ENCODE peak calls at places on chromosome 18, in seven cellular contexts. W is lower leg skin; D is neural crest cell; X is CD4-positive, alpha-beta memory T cell; P is GM23338; F is CD4-positive, alpha-beta T cell; Y is ovary. I is an unnamed sample.

GRCh38 chr18:939958-940357 is 35.3 kb downstream of the ADCYAP1 start:
- DNase-seq in D (no peak), X (no peak), F (no peak), W (no peak), Y (no peak), P (no peak), I (no peak)

GRCh38 chr18:11673560-11673959 is 15.5 kb upstream of the GNAL start:
- DNase-seq in F (no peak), D (no peak), P (no peak), X (no peak), W (no peak), Y (no peak), I (no peak)

GRCh38 chr18:66632771-66633170 is 28.9 kb upstream of the CDH19 start:
- DNase-seq in P (no peak), X (no peak), Y (no peak), W (no peak), F (no peak), D (no peak), I (no peak)

GRCh38 chr18:11695736-11696135 is 6.7 kb downstream of the GNAL start:
- DNase-seq in P (no peak), Y (no peak), X (no peak), D (no peak), W (no peak), F (no peak), I (no peak)

GRCh38 chr18:13688191-13689136 is 37.9 kb downstream of the FAM210A start:
- DNase-seq in Y (no peak), X (no peak), W (no peak), D (no peak), P (no peak), F (no peak), I (no peak)

GRCh38 chr18:70464343-70465114 is 175.7 kb downstream of the SOCS6 start:
- DNase-seq in D (peak; percentile 60), P (peak; percentile 80), W (peak; percentile 35), F (peak; percentile 17), X (peak; percentile 8), Y (peak; percentile 58), I (peak; percentile 81)

GRCh38 chr18:73099759-73100158 is 232.0 kb upstream of the NETO1 start:
- DNase-seq in D (no peak), W (no peak), X (no peak), P (no peak), Y (no peak), F (no peak), I (no peak)

GRCh38 chr18:27803957-27804356 is 373.0 kb downstream of the CDH2 start:
- DNase-seq in X (no peak), W (no peak), D (no peak), P (no peak), F (no peak), Y (no peak), I (no peak)

GRCh38 chr18:26943906-26944305 is 78.4 kb upstream of the AQP4 start:
- DNase-seq in X (no peak), F (no peak), Y (no peak), P (no peak), W (no peak), D (no peak), I (no peak)

GRCh38 chr18:2681993-2682603 is 26.6 kb downstream of the SMCHD1 start:
- DNase-seq in X (peak; percentile 26), D (no peak), W (no peak), F (no peak), P (no peak), Y (no peak), I (no peak)

GRCh38 chr18:51123481-51123880 is 74.0 kb downstream of the MEX3C start:
- DNase-seq in F (no peak), W (no peak), D (no peak), X (no peak), Y (no peak), P (no peak), I (no peak)

GRCh38 chr18:79687806-79688205 is 8.2 kb downstream of the CTDP1 start:
- DNase-seq in W (no peak), D (no peak), Y (no peak), X (no peak), P (no peak), F (no peak), I (no peak)

GRCh38 chr18:79945118-79946042 is 6.1 kb downstream of the SLC66A2 start:
- DNase-seq in Y (no peak), F (no peak), W (no peak), X (no peak), P (no peak), D (no peak), I (peak; percentile 9)

GRCh38 chr18:12786669-12787068 is 83.8 kb downstream of the PSMG2 start:
- DNase-seq in F (no peak), P (no peak), X (no peak), D (no peak), W (no peak), Y (no peak), I (no peak)

GRCh38 chr18:9608298-9608697 is 6.1 kb downstream of the PPP4R1 start:
- DNase-seq in P (no peak), F (no peak), D (no peak), W (no peak), Y (no peak), X (no peak), I (no peak)

GRCh38 chr18:69958422-69958821 is 10.7 kb upstream of the CD226 start:
- DNase-seq in X (no peak), W (no peak), D (no peak), F (no peak), P (no peak), Y (no peak), I (no peak)

GRCh38 chr18:3498705-3499451 is 48.9 kb downstream of the TGIF1 start:
- DNase-seq in F (peak; percentile 4), W (no peak), D (peak; percentile 53), X (no peak), P (peak; percentile 81), Y (peak; percentile 41), I (no peak)

GRCh38 chr18:8675057-8675456 is 30.3 kb upstream of the MTCL1 start:
- DNase-seq in X (no peak), W (no peak), Y (no peak), F (no peak), P (no peak), D (no peak), I (no peak)

GRCh38 chr18:63564576-63564975 is 22.4 kb downstream of the SERPINB12 start:
- DNase-seq in D (no peak), F (no peak), X (no peak), Y (no peak), P (no peak), W (no peak), I (no peak)

GRCh38 chr18:8839285-8839684 is 133.9 kb downstream of the MTCL1 start:
- DNase-seq in D (no peak), P (no peak), Y (peak; percentile 21), X (no peak), W (no peak), F (no peak), I (peak; percentile 65)

GRCh38 chr18:8912348-8913057 is 190.0 kb upstream of the NDUFV2 start:
- DNase-seq in P (peak; percentile 51), X (no peak), F (no peak), W (no peak), Y (no peak), D (no peak), I (no peak)

GRCh38 chr18:74652392-74652988 is 54.8 kb downstream of the ZNF407 start:
- DNase-seq in Y (no peak), X (peak; percentile 31), W (no peak), P (peak; percentile 72), F (no peak), D (no peak), I (no peak)

GRCh38 chr18:404061-404460 is 96.4 kb downstream of the COLEC12 start:
- DNase-seq in D (no peak), X (no peak), W (no peak), F (no peak), Y (no peak), P (no peak), I (no peak)

GRCh38 chr18:70292628-70293027 is 3.8 kb downstream of the SOCS6 start:
- DNase-seq in X (no peak), Y (no peak), D (no peak), P (no peak), F (no peak), W (no peak), I (no peak)

GRCh38 chr18:47184419-47185050 is 8.4 kb upstream of the IER3IP1 start:
- DNase-seq in F (no peak), W (peak; percentile 34), P (peak; percentile 51), D (no peak), Y (no peak), X (peak; percentile 16), I (no peak)

GRCh38 chr18:57029761-57030160 is 117.1 kb upstream of the BOD1L2 start:
- DNase-seq in Y (no peak), W (no peak), D (no peak), P (peak; percentile 72), F (no peak), X (no peak), I (no peak)

GRCh38 chr18:58256316-58257080 is 212.5 kb downstream of the NEDD4L start:
- DNase-seq in X (no peak), P (no peak), D (no peak), W (no peak), Y (no peak), F (no peak), I (no peak)

GRCh38 chr18:38115201-38115600 is 549.6 kb upstream of the CELF4 start:
- DNase-seq in D (no peak), Y (no peak), W (no peak), X (no peak), F (no peak), P (no peak), I (no peak)

GRCh38 chr18:2979027-2979570 is 33.8 kb downstream of the LPIN2 start:
- DNase-seq in D (no peak), X (no peak), W (no peak), Y (no peak), P (no peak), F (no peak), I (no peak)

GRCh38 chr18:21949326-21950015 is 208.9 kb downstream of the MIB1 start:
- DNase-seq in F (no peak), X (no peak), W (no peak), P (no peak), D (no peak), Y (no peak), I (no peak)

GRCh38 chr18:8851659-8852058 is 146.3 kb downstream of the MTCL1 start:
- DNase-seq in P (no peak), Y (no peak), D (no peak), X (no peak), F (no peak), W (no peak), I (no peak)

GRCh38 chr18:21073180-21073579 is 38.4 kb downstream of the ROCK1 start:
- DNase-seq in X (no peak), Y (no peak), P (no peak), D (no peak), W (no peak), F (no peak), I (no peak)